ENCODE peak calls at places on chromosomes 4 and X, in four cellular contexts. One of them, this sample, is unnamed.

GRCh38 chr4:7785017-7785416 is 154.6 kb downstream of the AFAP1 start:
- DNase-seq in NCI-H510A: no peak
- DNase-seq in activated gamma-delta T cell: no peak
- DNase-seq in stimulated activated CD8-positive, alpha-beta memory T cell treated with anti-CD3 and anti-CD28 coated beads, Interleukin-2, amount 100 ng/mL, for 48 hours: no peak
- DNase-seq in this sample: no peak

GRCh38 chrX:150482537-150483217 is 85.7 kb upstream of the MTM1 start:
- DNase-seq in NCI-H510A: no peak
- DNase-seq in activated gamma-delta T cell: no peak
- DNase-seq in stimulated activated CD8-positive, alpha-beta memory T cell treated with anti-CD3 and anti-CD28 coated beads, Interleukin-2, amount 100 ng/mL, for 48 hours: peak
- DNase-seq in this sample: peak

GRCh38 chr4:129641179-129641578 is 545.2 kb downstream of the C4orf33 start:
- DNase-seq in NCI-H510A: peak
- DNase-seq in activated gamma-delta T cell: no peak
- DNase-seq in stimulated activated CD8-positive, alpha-beta memory T cell treated with anti-CD3 and anti-CD28 coated beads, Interleukin-2, amount 100 ng/mL, for 48 hours: peak
- DNase-seq in this sample: peak

GRCh38 chr4:48343035-48343434 is 1.7 kb downstream of the SLAIN2 start:
- DNase-seq in NCI-H510A: no peak
- DNase-seq in activated gamma-delta T cell: no peak
- DNase-seq in stimulated activated CD8-positive, alpha-beta memory T cell treated with anti-CD3 and anti-CD28 coated beads, Interleukin-2, amount 100 ng/mL, for 48 hours: no peak
- DNase-seq in this sample: no peak

GRCh38 chr4:76060506-76060905 is 14.0 kb upstream of the ART3 start:
- DNase-seq in NCI-H510A: no peak
- DNase-seq in activated gamma-delta T cell: no peak
- DNase-seq in stimulated activated CD8-positive, alpha-beta memory T cell treated with anti-CD3 and anti-CD28 coated beads, Interleukin-2, amount 100 ng/mL, for 48 hours: no peak
- DNase-seq in this sample: no peak

GRCh38 chr4:40121515-40121914 is 64.9 kb downstream of the N4BP2 start:
- DNase-seq in NCI-H510A: no peak
- DNase-seq in activated gamma-delta T cell: no peak
- DNase-seq in stimulated activated CD8-positive, alpha-beta memory T cell treated with anti-CD3 and anti-CD28 coated beads, Interleukin-2, amount 100 ng/mL, for 48 hours: no peak
- DNase-seq in this sample: no peak

GRCh38 chr4:7850489-7850888 is 89.2 kb downstream of the AFAP1 start:
- DNase-seq in NCI-H510A: no peak
- DNase-seq in activated gamma-delta T cell: no peak
- DNase-seq in stimulated activated CD8-positive, alpha-beta memory T cell treated with anti-CD3 and anti-CD28 coated beads, Interleukin-2, amount 100 ng/mL, for 48 hours: no peak
- DNase-seq in this sample: no peak

GRCh38 chr4:36824682-36825081 is 419.9 kb upstream of the NWD2 start:
- DNase-seq in NCI-H510A: no peak
- DNase-seq in activated gamma-delta T cell: no peak
- DNase-seq in stimulated activated CD8-positive, alpha-beta memory T cell treated with anti-CD3 and anti-CD28 coated beads, Interleukin-2, amount 100 ng/mL, for 48 hours: no peak
- DNase-seq in this sample: no peak

GRCh38 chrX:45849261-45849660 is 648.6 kb upstream of the DIPK2B start:
- DNase-seq in NCI-H510A: peak
- DNase-seq in activated gamma-delta T cell: no peak
- DNase-seq in stimulated activated CD8-positive, alpha-beta memory T cell treated with anti-CD3 and anti-CD28 coated beads, Interleukin-2, amount 100 ng/mL, for 48 hours: no peak
- DNase-seq in this sample: no peak

GRCh38 chr4:38523524-38524448 is 140.2 kb upstream of the KLF3 start:
- DNase-seq in NCI-H510A: no peak
- DNase-seq in activated gamma-delta T cell: no peak
- DNase-seq in stimulated activated CD8-positive, alpha-beta memory T cell treated with anti-CD3 and anti-CD28 coated beads, Interleukin-2, amount 100 ng/mL, for 48 hours: peak
- DNase-seq in this sample: peak

GRCh38 chr4:11183358-11183745 is 245.3 kb downstream of the HS3ST1 start:
- DNase-seq in NCI-H510A: no peak
- DNase-seq in activated gamma-delta T cell: no peak
- DNase-seq in stimulated activated CD8-positive, alpha-beta memory T cell treated with anti-CD3 and anti-CD28 coated beads, Interleukin-2, amount 100 ng/mL, for 48 hours: no peak
- DNase-seq in this sample: no peak

GRCh38 chr4:4575284-4576211 is 33.7 kb upstream of the STX18 start:
- DNase-seq in NCI-H510A: peak
- DNase-seq in activated gamma-delta T cell: peak
- DNase-seq in stimulated activated CD8-positive, alpha-beta memory T cell treated with anti-CD3 and anti-CD28 coated beads, Interleukin-2, amount 100 ng/mL, for 48 hours: peak
- DNase-seq in this sample: peak

GRCh38 chrX:96183843-96184242 is 500.8 kb upstream of the DIAPH2 start:
- DNase-seq in NCI-H510A: no peak
- DNase-seq in activated gamma-delta T cell: no peak
- DNase-seq in stimulated activated CD8-positive, alpha-beta memory T cell treated with anti-CD3 and anti-CD28 coated beads, Interleukin-2, amount 100 ng/mL, for 48 hours: no peak
- DNase-seq in this sample: no peak

GRCh38 chrX:113980953-113981352 is 602.9 kb upstream of the HTR2C start:
- DNase-seq in NCI-H510A: no peak
- DNase-seq in activated gamma-delta T cell: no peak
- DNase-seq in stimulated activated CD8-positive, alpha-beta memory T cell treated with anti-CD3 and anti-CD28 coated beads, Interleukin-2, amount 100 ng/mL, for 48 hours: no peak
- DNase-seq in this sample: no peak

GRCh38 chrX:112865464-112866025 is 24.9 kb upstream of the AMOT start:
- DNase-seq in NCI-H510A: peak
- DNase-seq in activated gamma-delta T cell: no peak
- DNase-seq in stimulated activated CD8-positive, alpha-beta memory T cell treated with anti-CD3 and anti-CD28 coated beads, Interleukin-2, amount 100 ng/mL, for 48 hours: no peak
- DNase-seq in this sample: no peak

GRCh38 chr4:48223633-48224295 is 45.9 kb downstream of the TEC start:
- DNase-seq in NCI-H510A: no peak
- DNase-seq in activated gamma-delta T cell: no peak
- DNase-seq in stimulated activated CD8-positive, alpha-beta memory T cell treated with anti-CD3 and anti-CD28 coated beads, Interleukin-2, amount 100 ng/mL, for 48 hours: no peak
- DNase-seq in this sample: no peak

GRCh38 chrX:54808109-54808604 is 612 bp downstream of the MAGED2 start:
- DNase-seq in NCI-H510A: peak
- DNase-seq in activated gamma-delta T cell: peak
- DNase-seq in stimulated activated CD8-positive, alpha-beta memory T cell treated with anti-CD3 and anti-CD28 coated beads, Interleukin-2, amount 100 ng/mL, for 48 hours: peak
- DNase-seq in this sample: peak

GRCh38 chrX:45850775-45851433 is 650.2 kb upstream of the DIPK2B start:
- DNase-seq in NCI-H510A: peak
- DNase-seq in activated gamma-delta T cell: no peak
- DNase-seq in stimulated activated CD8-positive, alpha-beta memory T cell treated with anti-CD3 and anti-CD28 coated beads, Interleukin-2, amount 100 ng/mL, for 48 hours: peak
- DNase-seq in this sample: peak

GRCh38 chrX:16462912-16463311 is 187.0 kb upstream of the S100G start:
- DNase-seq in NCI-H510A: no peak
- DNase-seq in activated gamma-delta T cell: no peak
- DNase-seq in stimulated activated CD8-positive, alpha-beta memory T cell treated with anti-CD3 and anti-CD28 coated beads, Interleukin-2, amount 100 ng/mL, for 48 hours: no peak
- DNase-seq in this sample: no peak

GRCh38 chr4:84470204-84470785 is 28.8 kb downstream of the NKX6-1 start:
- DNase-seq in NCI-H510A: no peak
- DNase-seq in activated gamma-delta T cell: no peak
- DNase-seq in stimulated activated CD8-positive, alpha-beta memory T cell treated with anti-CD3 and anti-CD28 coated beads, Interleukin-2, amount 100 ng/mL, for 48 hours: no peak
- DNase-seq in this sample: no peak

GRCh38 chrX:38985375-38985774 is 184.1 kb downstream of the MID1IP1 start:
- DNase-seq in NCI-H510A: no peak
- DNase-seq in activated gamma-delta T cell: no peak
- DNase-seq in stimulated activated CD8-positive, alpha-beta memory T cell treated with anti-CD3 and anti-CD28 coated beads, Interleukin-2, amount 100 ng/mL, for 48 hours: no peak
- DNase-seq in this sample: no peak

GRCh38 chrX:77528034-77528433 is 80.8 kb downstream of the FGF16 start:
- DNase-seq in NCI-H510A: no peak
- DNase-seq in activated gamma-delta T cell: no peak
- DNase-seq in stimulated activated CD8-positive, alpha-beta memory T cell treated with anti-CD3 and anti-CD28 coated beads, Interleukin-2, amount 100 ng/mL, for 48 hours: no peak
- DNase-seq in this sample: no peak

GRCh38 chrX:154409222-154409871 is at the start of gene DNASE1L1:
- DNase-seq in NCI-H510A: no peak
- DNase-seq in activated gamma-delta T cell: peak
- DNase-seq in stimulated activated CD8-positive, alpha-beta memory T cell treated with anti-CD3 and anti-CD28 coated beads, Interleukin-2, amount 100 ng/mL, for 48 hours: no peak
- DNase-seq in this sample: no peak

GRCh38 chr4:105206214-105206613 is 59.5 kb downstream of the TET2 start:
- DNase-seq in NCI-H510A: no peak
- DNase-seq in activated gamma-delta T cell: no peak
- DNase-seq in stimulated activated CD8-positive, alpha-beta memory T cell treated with anti-CD3 and anti-CD28 coated beads, Interleukin-2, amount 100 ng/mL, for 48 hours: no peak
- DNase-seq in this sample: no peak

GRCh38 chr4:20612313-20612712 is 87.9 kb upstream of the PACRGL start:
- DNase-seq in NCI-H510A: no peak
- DNase-seq in activated gamma-delta T cell: no peak
- DNase-seq in stimulated activated CD8-positive, alpha-beta memory T cell treated with anti-CD3 and anti-CD28 coated beads, Interleukin-2, amount 100 ng/mL, for 48 hours: no peak
- DNase-seq in this sample: no peak

GRCh38 chrX:30521440-30522182 is 56.0 kb downstream of the TASL start:
- DNase-seq in NCI-H510A: no peak
- DNase-seq in activated gamma-delta T cell: no peak
- DNase-seq in stimulated activated CD8-positive, alpha-beta memory T cell treated with anti-CD3 and anti-CD28 coated beads, Interleukin-2, amount 100 ng/mL, for 48 hours: no peak
- DNase-seq in this sample: no peak

GRCh38 chrX:77167993-77168392 is 279.2 kb upstream of the FGF16 start:
- DNase-seq in NCI-H510A: no peak
- DNase-seq in activated gamma-delta T cell: no peak
- DNase-seq in stimulated activated CD8-positive, alpha-beta memory T cell treated with anti-CD3 and anti-CD28 coated beads, Interleukin-2, amount 100 ng/mL, for 48 hours: no peak
- DNase-seq in this sample: no peak

GRCh38 chr4:151315212-151315886 is 10.1 kb downstream of the SH3D19 start:
- DNase-seq in NCI-H510A: no peak
- DNase-seq in activated gamma-delta T cell: no peak
- DNase-seq in stimulated activated CD8-positive, alpha-beta memory T cell treated with anti-CD3 and anti-CD28 coated beads, Interleukin-2, amount 100 ng/mL, for 48 hours: no peak
- DNase-seq in this sample: no peak

GRCh38 chrX:50920132-50920531 is 9.6 kb downstream of the BMP15 start:
- DNase-seq in NCI-H510A: no peak
- DNase-seq in activated gamma-delta T cell: no peak
- DNase-seq in stimulated activated CD8-positive, alpha-beta memory T cell treated with anti-CD3 and anti-CD28 coated beads, Interleukin-2, amount 100 ng/mL, for 48 hours: no peak
- DNase-seq in this sample: no peak

GRCh38 chr4:86972997-86973396 is 38.2 kb downstream of the AFF1 start:
- DNase-seq in NCI-H510A: peak
- DNase-seq in activated gamma-delta T cell: no peak
- DNase-seq in stimulated activated CD8-positive, alpha-beta memory T cell treated with anti-CD3 and anti-CD28 coated beads, Interleukin-2, amount 100 ng/mL, for 48 hours: no peak
- DNase-seq in this sample: no peak

This sample was measured in stimulated activated effector memory CD8-positive, alpha-beta T cell treated with anti-CD3 and anti-CD28 coated beads, Interleukin-12 subunit alpha, Interleukin-12 subunit beta, amount 100 ng/mL, for 72 hours.